ENCODE peak calls at places on chromosomes 16 and 17, in five cellular contexts. I is fibroblast of lung, N is SK-N-SH, R is neural progenitor cell, L is keratinocyte. E is an unnamed sample. For H3K36me3, the result is how much of the 10 kb centered on the place peaks cover.

GRCh38 chr17:28407130-28407973 is 1.3 kb upstream of the SLC46A1 start:
- DNase-seq in N (no peak), I (no peak), L (peak), R (peak), E (no peak)

GRCh38 chr17:7589204-7589868 is 558 bp downstream of the SOX15 start:
- DNase-seq in L (no peak), I (peak), R (peak), N (peak), E (peak)

GRCh38 chr16:84929421-84930297 is 81.7 kb downstream of the ZDHHC7 start:
- DNase-seq in I (no peak), L (no peak), R (no peak), N (no peak), E (no peak)

GRCh38 chr16:84357191-84357651 is 11.1 kb upstream of the ATP2C2 start:
- DNase-seq in N (no peak), I (peak), L (no peak), R (no peak), E (peak)

GRCh38 chr16:4894276-4895150 is 42.4 kb downstream of the PPL start:
- DNase-seq in L (no peak), R (no peak), N (peak), I (no peak), E (no peak)

GRCh38 chr17:8701754-8702153 is 42.9 kb downstream of the CCDC42 start:
- DNase-seq in R (no peak), L (no peak), N (no peak), I (no peak), E (no peak)

GRCh38 chr16:56190903-56191806 is at the start of gene GNAO1:
- DNase-seq in R (peak), N (peak), I (peak), L (no peak), E (peak)

GRCh38 chr17:77427471-77427991 is 286.8 kb downstream of the SEC14L1 start:
- DNase-seq in I (peak), L (no peak), R (no peak), N (peak), E (peak)

GRCh38 chr17:75783803-75784472 is 668 bp upstream of the UNK start:
- DNase-seq in R (peak), I (no peak), L (no peak), N (no peak), E (no peak)

GRCh38 chr17:78418627-78419026 is 40.2 kb downstream of the PGS1 start:
- DNase-seq in N (peak), R (no peak), I (no peak), L (no peak), E (no peak)

GRCh38 chr17:193841-194806 is 12.7 kb upstream of the DOC2B start:
- DNase-seq in N (no peak), R (no peak), L (no peak), I (no peak), E (no peak)

GRCh38 chr16:4360538-4361021 is 9.5 kb upstream of the PAM16 start:
- DNase-seq in N (peak), L (no peak), R (peak), I (no peak), E (no peak)

GRCh38 chr16:14629612-14629918 is 495 bp downstream of the PARN start:
- DNase-seq in N (no peak), I (no peak), L (no peak), R (no peak), E (no peak)

GRCh38 chr17:79874329-79874981 is 35.2 kb upstream of the CBX4 start:
- DNase-seq in N (peak), I (peak), L (no peak), R (peak), E (peak)

GRCh38 chr17:58677204-58677880 is 14.5 kb downstream of the TEX14 start:
- DNase-seq in I (peak), N (no peak), L (no peak), R (no peak), E (peak)

GRCh38 chr17:17837380-17837821 is 615 bp upstream of the SREBF1 start:
- DNase-seq in N (no peak), R (peak), I (peak), L (no peak), E (peak)

GRCh38 chr16:77387810-77388209 is 47.0 kb downstream of the ADAMTS18 start:
- DNase-seq in I (no peak), N (no peak), R (no peak), L (no peak), E (peak)

GRCh38 chr17:79019631-79020584 is 4.1 kb upstream of the C1QTNF1 start:
- DNase-seq in R (peak), I (peak), N (peak), L (no peak), E (peak)

GRCh38 chr17:72122668-72123495 is 2.1 kb downstream of the SOX9 start:
- DNase-seq in I (peak), R (peak), L (no peak), N (peak), E (peak)

GRCh38 chr16:7962480-7962879 is 627.8 kb downstream of the TMEM114 start:
- DNase-seq in I (no peak), R (no peak), N (no peak), L (no peak), E (no peak)

GRCh38 chr17:75571197-75571884 is 16.3 kb upstream of the MYO15B start:
- DNase-seq in L (no peak), I (peak), R (no peak), N (no peak), E (no peak)

GRCh38 chr17:40623419-40624217 is 24.0 kb downstream of the SMARCE1 start:
- DNase-seq in N (no peak), R (no peak), L (no peak), I (no peak), E (no peak)

GRCh38 chr17:65198653-65199382 is 61.6 kb downstream of the RGS9 start:
- DNase-seq in N (peak), I (peak), R (peak), L (no peak), E (peak)

GRCh38 chr16:11916524-11917285 is 949 bp upstream of the GSPT1 start:
- DNase-seq in R (no peak), I (peak), N (no peak), L (peak), E (peak)

GRCh38 chr17:48478224-48479013 is 48.4 kb upstream of the SKAP1 start:
- DNase-seq in N (no peak), I (no peak), R (no peak), L (no peak), E (no peak)

GRCh38 chr17:47957591-47958490 is at the start of gene PRR15L:
- DNase-seq in N (no peak), I (no peak), R (no peak), L (no peak), E (peak)

GRCh38 chr17:63631626-63632025 is 9.4 kb downstream of the MAP3K3 start:
- DNase-seq in N (no peak), L (no peak), R (peak), I (no peak), E (no peak)

GRCh38 chr16:88940196-88941050 is 36.6 kb downstream of the CBFA2T3 start:
- DNase-seq in N (peak), L (no peak), R (peak), I (no peak), E (no peak)

GRCh38 chr17:40418428-40418706 is 671 bp upstream of the TOP2A start:
- DNase-seq in I (no peak), L (no peak), N (no peak), R (no peak), E (no peak)

GRCh38 chr16:66478733-66479511 is 51.8 kb downstream of the BEAN1 start:
- DNase-seq in R (peak), N (peak), L (peak), I (peak), E (peak)

GRCh38 chr16:24131294-24131693 is 124.8 kb upstream of the CACNG3 start:
- DNase-seq in L (no peak), I (no peak), N (no peak), R (no peak), E (no peak)

GRCh38 chr16:62105244-62105643 is 69.0 kb upstream of the CDH8 start:
- DNase-seq in L (no peak), N (no peak), R (no peak), I (peak), E (no peak)
- H3K36me3 ChIP-seq in L (under half), N (under half), R (under half), I (under half), E (under half)

GRCh38 chr17:82949361-82949760 is 109.5 kb upstream of the ZNF750 start:
- DNase-seq in I (no peak), R (no peak), L (no peak), N (no peak), E (no peak)

GRCh38 chr17:82949984-82950383 is 110.2 kb upstream of the ZNF750 start:
- DNase-seq in R (no peak), I (no peak), N (no peak), L (no peak), E (no peak)

GRCh38 chr17:82948957-82949356 is 109.1 kb upstream of the ZNF750 start:
- DNase-seq in R (no peak), N (no peak), I (no peak), L (no peak), E (no peak)

GRCh38 chr17:82952019-82952418 is 112.2 kb upstream of the ZNF750 start:
- DNase-seq in I (no peak), N (no peak), L (no peak), R (no peak), E (no peak)

GRCh38 chr17:82950525-82951102 is 110.8 kb upstream of the ZNF750 start:
- DNase-seq in L (no peak), I (no peak), R (no peak), N (no peak), E (no peak)
- H2AFZ ChIP-seq in L (no peak), I (no peak), R (no peak), N (no peak), E (no peak)

DNA sequence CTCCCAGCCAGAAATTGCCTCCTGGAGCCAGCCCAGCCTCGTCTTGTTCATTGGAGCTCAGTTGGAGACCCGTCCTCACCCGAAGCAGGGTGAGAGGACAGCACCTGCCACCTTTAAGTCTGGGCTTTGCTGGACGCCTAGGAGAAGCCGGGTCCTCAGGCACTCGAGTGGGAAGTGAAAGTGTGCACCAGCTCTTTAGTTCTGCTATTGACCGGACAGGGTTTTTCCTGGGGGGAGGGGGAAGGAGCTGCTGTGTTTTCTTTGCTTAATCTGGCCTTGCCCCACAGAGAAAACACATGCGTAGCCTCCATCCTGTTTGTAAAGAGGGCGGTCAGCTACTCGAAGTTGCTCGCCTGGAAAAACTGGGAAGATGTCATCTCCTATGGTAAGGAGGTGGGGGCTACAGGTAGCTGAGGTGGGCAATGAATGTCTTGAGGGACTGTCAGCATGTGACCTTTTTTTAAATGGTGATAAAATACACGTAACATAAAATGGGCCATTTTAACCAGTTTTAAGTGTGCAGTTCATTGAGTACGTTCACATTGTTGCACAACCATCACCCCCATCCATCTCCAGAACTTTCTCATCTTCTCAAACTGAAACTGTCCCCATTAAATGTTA is 34.4 kb downstream of the CMIP start:
- DNase-seq in I (no peak), L (no peak), R (no peak), N (no peak), E (no peak)
- H3K4me3 ChIP-seq in I (no peak), L (no peak), R (no peak), N (no peak), E (no peak)

GRCh38 chr16:68296693-68297092 is 14.1 kb downstream of the SLC7A6OS start:
- DNase-seq in N (no peak), R (no peak), I (no peak), L (no peak), E (no peak)
- H3K36me3 ChIP-seq in N (half or more), R (under half), I (under half), L (under half), E (under half)

GRCh38 chr17:15293558-15293957 is 28.4 kb upstream of the PMP22 start:
- DNase-seq in I (no peak), R (no peak), L (no peak), N (peak), E (no peak)

GRCh38 chr17:15303851-15304250 is 37.5 kb downstream of the TEKT3 start:
- DNase-seq in I (no peak), R (no peak), N (no peak), L (no peak), E (no peak)

GRCh38 chr17:15301845-15302244 is 36.7 kb upstream of the PMP22 start:
- DNase-seq in R (no peak), I (no peak), N (no peak), L (no peak), E (no peak)

GRCh38 chr17:15303293-15303692 is 38.1 kb downstream of the TEKT3 start:
- DNase-seq in I (no peak), N (no peak), R (no peak), L (no peak), E (peak)

DNA sequence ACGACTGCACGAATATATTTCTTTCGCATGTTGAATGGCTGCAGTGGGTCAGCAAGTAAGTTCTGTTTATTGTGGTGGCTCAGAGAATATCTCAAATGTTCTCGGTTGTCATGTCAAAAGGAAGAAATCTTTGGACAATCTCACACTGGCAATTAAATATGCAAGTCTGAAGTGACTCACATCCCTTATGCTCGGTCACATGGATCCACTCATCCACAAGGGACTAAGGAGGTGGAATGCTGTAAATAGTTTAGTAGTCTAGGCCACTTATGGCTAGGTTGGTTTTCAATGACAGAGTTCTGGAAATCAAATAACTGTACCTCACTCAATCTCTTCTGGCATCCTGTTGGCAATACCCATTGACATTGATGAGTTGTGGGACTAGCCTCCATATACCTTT is 33.0 kb upstream of the PMP22 start:
- DNase-seq in N (no peak), L (no peak), R (no peak), I (peak), E (peak)
- H2AFZ ChIP-seq in N (peak), L (no peak), R (no peak), I (no peak), E (no peak)